ENCODE peak calls at places on chromosomes 11 and 22, in five cellular contexts. One of them, this sample, is unnamed.

GRCh38 chr11:1401656-1402221 is 12.0 kb downstream of the BRSK2 start:
- DNase-seq in Panc1: no peak
- DNase-seq in K562: peak
- DNase-seq in HCT116: no peak
- DNase-seq in GM12878: no peak
- DNase-seq in this sample: peak

GRCh38 chr11:116446542-116446941 is 326.2 kb downstream of the BUD13 start:
- DNase-seq in Panc1: no peak
- DNase-seq in K562: no peak
- DNase-seq in HCT116: no peak
- DNase-seq in GM12878: no peak
- DNase-seq in this sample: no peak

GRCh38 chr11:107665016-107665415 is 46.8 kb downstream of the SLN start:
- DNase-seq in Panc1: no peak
- DNase-seq in K562: no peak
- DNase-seq in HCT116: no peak
- DNase-seq in GM12878: no peak
- DNase-seq in this sample: no peak

GRCh38 chr11:80733776-80734175 is 1292.9 kb upstream of the TENM4 start:
- DNase-seq in Panc1: no peak
- DNase-seq in K562: no peak
- DNase-seq in HCT116: no peak
- DNase-seq in GM12878: no peak
- DNase-seq in this sample: no peak

GRCh38 chr11:67648796-67649613 is 1.5 kb downstream of the ACY3 start:
- DNase-seq in Panc1: no peak
- DNase-seq in K562: no peak
- DNase-seq in HCT116: no peak
- DNase-seq in GM12878: peak
- DNase-seq in this sample: no peak

GRCh38 chr11:75565916-75566762 is 4.1 kb downstream of the SERPINH1 start:
- DNase-seq in Panc1: no peak
- DNase-seq in K562: no peak
- DNase-seq in HCT116: no peak
- DNase-seq in GM12878: no peak
- DNase-seq in this sample: no peak

GRCh38 chr22:23388492-23389009 is 191.5 kb downstream of the IGLL1 start:
- DNase-seq in Panc1: no peak
- DNase-seq in K562: no peak
- DNase-seq in HCT116: no peak
- DNase-seq in GM12878: no peak
- DNase-seq in this sample: no peak

GRCh38 chr11:34787348-34787747 is 128.8 kb downstream of the APIP start:
- DNase-seq in Panc1: no peak
- DNase-seq in K562: no peak
- DNase-seq in HCT116: no peak
- DNase-seq in GM12878: no peak
- DNase-seq in this sample: no peak

GRCh38 chr22:42970029-42970428 is 44.9 kb downstream of the PACSIN2 start:
- DNase-seq in Panc1: no peak
- DNase-seq in K562: no peak
- DNase-seq in HCT116: no peak
- DNase-seq in GM12878: no peak
- DNase-seq in this sample: no peak

GRCh38 chr11:112961751-112962747 is 829 bp downstream of the NCAM1 start:
- DNase-seq in Panc1: no peak
- DNase-seq in K562: no peak
- DNase-seq in HCT116: no peak
- DNase-seq in GM12878: no peak
- DNase-seq in this sample: no peak

GRCh38 chr22:20438066-20438677 is 547 bp upstream of the SCARF2 start:
- DNase-seq in Panc1: no peak
- DNase-seq in K562: no peak
- DNase-seq in HCT116: no peak
- DNase-seq in GM12878: no peak
- DNase-seq in this sample: no peak

GRCh38 chr11:73154178-73154577 is 12.1 kb upstream of the FCHSD2 start:
- DNase-seq in Panc1: no peak
- DNase-seq in K562: no peak
- DNase-seq in HCT116: no peak
- DNase-seq in GM12878: peak
- DNase-seq in this sample: no peak

GRCh38 chr11:101126551-101127347 is 2.9 kb downstream of the PGR start:
- DNase-seq in Panc1: no peak
- DNase-seq in K562: peak
- DNase-seq in HCT116: no peak
- DNase-seq in GM12878: no peak
- DNase-seq in this sample: no peak

GRCh38 chr22:33869946-33870345 is 50.3 kb downstream of the LARGE1 start:
- DNase-seq in Panc1: no peak
- DNase-seq in K562: no peak
- DNase-seq in HCT116: no peak
- DNase-seq in GM12878: no peak
- DNase-seq in this sample: peak

GRCh38 chr22:40400173-40400572 is 29.8 kb downstream of the SGSM3 start:
- DNase-seq in Panc1: no peak
- DNase-seq in K562: no peak
- DNase-seq in HCT116: no peak
- DNase-seq in GM12878: peak
- DNase-seq in this sample: no peak
- TF ChIP-seq SIN3A in Panc1: no peak
- TF ChIP-seq SIN3A in K562: no peak
- TF ChIP-seq SIN3A in HCT116: no peak
- TF ChIP-seq SIN3A in GM12878: no peak
- TF ChIP-seq SIN3A in this sample: no peak

DNA sequence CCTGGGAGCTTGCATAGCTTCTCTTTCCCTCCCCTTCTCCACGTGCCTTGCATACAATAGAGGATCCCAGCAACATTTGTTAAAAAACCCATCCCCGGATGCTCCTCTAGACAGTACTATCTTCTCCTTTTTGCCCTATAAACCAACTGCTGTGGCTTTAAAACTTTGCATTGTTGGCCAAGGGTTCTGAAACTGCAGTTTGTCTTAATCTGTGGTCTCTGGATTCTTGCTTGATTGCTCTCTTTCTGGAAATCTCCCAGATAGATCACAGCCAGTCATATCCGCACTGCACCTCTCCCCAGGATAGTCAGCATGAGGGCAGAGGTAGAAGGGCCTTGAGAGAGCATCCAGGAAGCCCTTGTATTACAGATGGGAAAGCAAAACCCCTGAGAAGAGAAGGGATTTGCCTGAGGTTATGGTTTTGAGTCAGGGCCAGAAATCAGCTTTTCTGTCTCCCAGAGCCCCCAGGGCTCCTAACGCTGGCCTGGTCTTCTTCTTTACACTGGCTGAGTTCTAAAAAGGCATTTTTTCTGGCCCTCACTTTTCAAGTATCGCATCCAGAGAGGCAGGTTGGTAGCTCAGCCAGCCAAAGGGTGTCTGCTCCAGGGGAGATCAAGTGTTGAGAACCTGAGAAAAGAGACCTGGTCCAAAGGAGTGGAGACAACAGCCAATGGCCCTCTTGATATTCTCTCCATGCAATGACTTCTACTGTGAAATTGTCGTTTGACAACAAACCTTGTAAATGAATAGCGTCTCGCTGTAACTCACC is 70.6 kb downstream of the ADM start:
- DNase-seq in Panc1: no peak
- DNase-seq in K562: no peak
- DNase-seq in HCT116: no peak
- DNase-seq in GM12878: no peak
- DNase-seq in this sample: no peak
- TF ChIP-seq SIN3A in Panc1: no peak
- TF ChIP-seq SIN3A in K562: no peak
- TF ChIP-seq SIN3A in HCT116: no peak
- TF ChIP-seq SIN3A in GM12878: no peak
- TF ChIP-seq SIN3A in this sample: no peak

GRCh38 chr22:49660321-49660720 is 167.4 kb downstream of the BRD1 start:
- DNase-seq in Panc1: no peak
- DNase-seq in K562: no peak
- DNase-seq in HCT116: no peak
- DNase-seq in GM12878: no peak
- DNase-seq in this sample: no peak
- TF ChIP-seq SIN3A in Panc1: no peak
- TF ChIP-seq SIN3A in K562: no peak
- TF ChIP-seq SIN3A in HCT116: no peak
- TF ChIP-seq SIN3A in GM12878: no peak
- TF ChIP-seq SIN3A in this sample: no peak

DNA sequence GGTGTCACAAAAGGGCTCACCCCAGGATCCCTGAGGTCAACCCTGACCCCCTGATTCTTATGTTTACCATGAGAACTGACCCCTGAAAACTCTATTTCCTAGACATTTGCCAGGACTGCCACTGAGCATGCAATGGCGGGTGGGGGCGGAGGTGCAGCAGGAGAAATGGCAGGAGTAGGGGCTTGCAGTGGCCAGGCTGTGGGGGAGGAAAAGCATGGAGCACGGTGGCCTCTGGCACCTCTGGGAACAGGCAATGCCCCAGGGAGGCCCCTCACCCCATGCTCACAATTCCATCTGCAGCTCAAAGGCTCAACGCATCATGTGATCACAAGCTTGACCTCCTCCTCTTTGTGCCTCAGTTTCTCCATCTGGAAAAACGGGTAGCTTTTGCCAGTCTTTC is 46.5 kb upstream of the FGF3 start:
- DNase-seq in Panc1: no peak
- DNase-seq in K562: no peak
- DNase-seq in HCT116: no peak
- DNase-seq in GM12878: no peak
- DNase-seq in this sample: no peak
- TF ChIP-seq SIN3A in Panc1: no peak
- TF ChIP-seq SIN3A in K562: no peak
- TF ChIP-seq SIN3A in HCT116: no peak
- TF ChIP-seq SIN3A in GM12878: no peak
- TF ChIP-seq SIN3A in this sample: no peak

GRCh38 chr22:26481694-26482093 is 1.9 kb downstream of the HPS4 start:
- DNase-seq in Panc1: no peak
- DNase-seq in K562: no peak
- DNase-seq in HCT116: no peak
- DNase-seq in GM12878: no peak
- DNase-seq in this sample: no peak
- TF ChIP-seq SIN3A in Panc1: no peak
- TF ChIP-seq SIN3A in K562: no peak
- TF ChIP-seq SIN3A in HCT116: no peak
- TF ChIP-seq SIN3A in GM12878: no peak
- TF ChIP-seq SIN3A in this sample: no peak

GRCh38 chr11:13128381-13128780 is 119.3 kb downstream of the RASSF10 start:
- DNase-seq in Panc1: no peak
- DNase-seq in K562: no peak
- DNase-seq in HCT116: no peak
- DNase-seq in GM12878: no peak
- DNase-seq in this sample: no peak

GRCh38 chr11:13120691-13121090 is 111.6 kb downstream of the RASSF10 start:
- DNase-seq in Panc1: no peak
- DNase-seq in K562: no peak
- DNase-seq in HCT116: no peak
- DNase-seq in GM12878: no peak
- DNase-seq in this sample: no peak

GRCh38 chr11:13127161-13127560 is 118.0 kb downstream of the RASSF10 start:
- DNase-seq in Panc1: no peak
- DNase-seq in K562: no peak
- DNase-seq in HCT116: no peak
- DNase-seq in GM12878: no peak
- DNase-seq in this sample: no peak

DNA sequence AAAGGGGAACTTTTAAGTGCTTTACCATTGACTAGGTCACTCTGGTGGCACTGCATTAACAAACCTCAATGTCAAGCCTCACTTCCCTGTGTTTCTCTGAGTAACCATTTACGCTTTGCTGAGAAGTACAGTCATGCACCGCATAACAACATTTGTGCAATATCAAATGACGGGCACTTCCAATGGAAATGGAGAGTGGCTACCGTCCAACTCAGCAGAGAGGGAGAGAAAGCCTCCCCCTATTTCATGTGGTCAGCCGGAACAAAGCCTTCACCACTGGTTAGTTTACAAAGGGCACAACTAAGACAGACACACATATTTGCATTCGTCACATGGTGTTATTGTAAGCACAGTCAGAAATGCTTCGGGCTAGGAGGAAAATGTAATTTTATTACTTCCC is 117.3 kb downstream of the RASSF10 start:
- DNase-seq in Panc1: no peak
- DNase-seq in K562: no peak
- DNase-seq in HCT116: no peak
- DNase-seq in GM12878: no peak
- DNase-seq in this sample: no peak
- TF ChIP-seq SIN3A in Panc1: no peak
- TF ChIP-seq SIN3A in K562: no peak
- TF ChIP-seq SIN3A in HCT116: no peak
- TF ChIP-seq SIN3A in GM12878: no peak
- TF ChIP-seq SIN3A in this sample: no peak

GRCh38 chr11:126544311-126545056 is 189.0 kb downstream of the ST3GAL4 start:
- DNase-seq in Panc1: no peak
- DNase-seq in K562: no peak
- DNase-seq in HCT116: no peak
- DNase-seq in GM12878: no peak
- DNase-seq in this sample: no peak
- TF ChIP-seq SIN3A in Panc1: no peak
- TF ChIP-seq SIN3A in K562: no peak
- TF ChIP-seq SIN3A in HCT116: no peak
- TF ChIP-seq SIN3A in GM12878: no peak
- TF ChIP-seq SIN3A in this sample: no peak

GRCh38 chr22:27195104-27195503 is 537.7 kb downstream of the MIAT start:
- DNase-seq in Panc1: no peak
- DNase-seq in K562: no peak
- DNase-seq in HCT116: no peak
- DNase-seq in GM12878: no peak
- DNase-seq in this sample: no peak
- TF ChIP-seq SIN3A in Panc1: no peak
- TF ChIP-seq SIN3A in K562: no peak
- TF ChIP-seq SIN3A in HCT116: no peak
- TF ChIP-seq SIN3A in GM12878: no peak
- TF ChIP-seq SIN3A in this sample: no peak

DNA sequence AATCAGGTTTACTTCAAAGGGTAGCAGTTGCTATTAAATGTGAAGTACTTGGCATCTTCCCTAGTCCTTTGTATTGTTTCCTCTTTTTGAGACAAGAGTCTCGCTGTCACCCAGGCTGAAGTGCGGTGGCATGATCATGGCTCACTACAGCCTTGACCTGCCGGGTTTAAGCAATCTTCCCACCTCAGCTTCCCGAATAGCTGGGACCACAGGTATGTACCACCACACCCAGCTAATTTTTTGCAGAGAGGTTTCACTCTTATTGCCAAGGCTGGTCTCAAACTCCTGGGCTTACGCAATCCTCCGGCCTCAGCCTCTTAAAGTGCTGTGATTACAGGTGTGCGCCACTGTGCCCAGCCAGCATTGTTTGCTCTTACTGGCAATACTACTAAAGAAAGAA is 36.2 kb upstream of the RAPSN start:
- DNase-seq in Panc1: no peak
- DNase-seq in K562: no peak
- DNase-seq in HCT116: no peak
- DNase-seq in GM12878: no peak
- DNase-seq in this sample: no peak
- TF ChIP-seq SIN3A in Panc1: no peak
- TF ChIP-seq SIN3A in K562: no peak
- TF ChIP-seq SIN3A in HCT116: no peak
- TF ChIP-seq SIN3A in GM12878: no peak
- TF ChIP-seq SIN3A in this sample: no peak